ENCODE peak calls at places on chromosomes 16 and 17, in five cellular contexts. X is kidney epithelial cell, S is mesenchymal stem cell, A is AG09309, B is fibroblast of mammary gland. I is an unnamed sample.
A peak's percentile ranks its signal among the peaks of the same experiment; 100 is the strongest.

GRCh38 chr16:75566889-75567255 is 693 bp downstream of the GABARAPL2 start:
- DNase-seq in A (no peak), X (no peak), B (no peak), S (peak; percentile 20), I (no peak)

GRCh38 chr17:55710829-55711496 is 11.7 kb downstream of the TMEM100 start:
- DNase-seq in B (no peak), A (no peak), X (no peak), S (no peak), I (no peak)

GRCh38 chr17:56290486-56291118 is 137.3 kb downstream of the ANKFN1 start:
- DNase-seq in X (no peak), A (no peak), B (no peak), S (peak; percentile 7), I (no peak)

GRCh38 chr16:57788951-57789350 is 13.3 kb downstream of the KIFC3 start:
- DNase-seq in X (no peak), S (no peak), A (no peak), B (no peak), I (no peak)

GRCh38 chr16:65769776-65770438 is 596.6 kb upstream of the CDH5 start:
- DNase-seq in X (no peak), A (no peak), B (no peak), S (no peak), I (no peak)

GRCh38 chr16:87896924-87897562 is 27.7 kb upstream of the SLC7A5 start:
- DNase-seq in A (no peak), B (no peak), S (no peak), X (no peak), I (no peak)

GRCh38 chr17:32794533-32795246 is 82.2 kb downstream of the MYO1D start:
- DNase-seq in B (no peak), S (no peak), A (no peak), X (no peak), I (no peak)

GRCh38 chr17:68101992-68102758 is 66.6 kb downstream of the KPNA2 start:
- DNase-seq in A (no peak), S (peak; percentile 22), X (no peak), B (no peak), I (no peak)

GRCh38 chr17:9020824-9021157 is 519 bp upstream of the NTN1 start:
- DNase-seq in B (no peak), S (no peak), A (no peak), X (no peak), I (no peak)

GRCh38 chr17:12911241-12911640 is 106.6 kb downstream of the ELAC2 start:
- DNase-seq in A (no peak), X (no peak), S (no peak), B (peak; percentile 18), I (no peak)

GRCh38 chr16:84234656-84235285 is 5.0 kb downstream of the KCNG4 start:
- DNase-seq in S (peak; percentile 15), A (no peak), X (no peak), B (no peak), I (no peak)

DNA sequence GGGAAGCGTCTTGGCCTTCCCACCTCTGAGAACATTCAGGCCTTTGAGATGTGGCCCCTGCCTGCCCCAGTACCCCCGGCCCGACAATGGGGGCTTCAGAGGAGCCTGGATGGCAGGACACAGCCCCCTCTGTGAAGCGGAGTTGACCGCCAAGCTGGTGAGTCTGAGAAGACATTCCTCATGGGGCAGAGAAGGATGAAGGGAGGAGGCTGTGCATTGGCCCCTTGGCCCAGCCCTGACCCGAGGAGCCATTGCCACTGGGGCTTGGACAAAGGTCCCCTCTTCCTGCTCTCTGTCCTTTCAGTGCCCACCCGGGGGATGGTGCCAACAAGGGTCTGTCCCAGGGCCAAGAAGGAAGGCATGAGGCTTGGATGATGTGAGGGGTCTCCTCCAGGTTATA is 30.9 kb upstream of the PHB1 start:
- DNase-seq in A (no peak), B (no peak), X (no peak), S (no peak), I (no peak)
- H3K4me3 ChIP-seq in A (no peak overlapping the region), B (no peak overlapping the region), X (no peak overlapping the region), S (no peak overlapping the region), I (no peak overlapping the region)

DNA sequence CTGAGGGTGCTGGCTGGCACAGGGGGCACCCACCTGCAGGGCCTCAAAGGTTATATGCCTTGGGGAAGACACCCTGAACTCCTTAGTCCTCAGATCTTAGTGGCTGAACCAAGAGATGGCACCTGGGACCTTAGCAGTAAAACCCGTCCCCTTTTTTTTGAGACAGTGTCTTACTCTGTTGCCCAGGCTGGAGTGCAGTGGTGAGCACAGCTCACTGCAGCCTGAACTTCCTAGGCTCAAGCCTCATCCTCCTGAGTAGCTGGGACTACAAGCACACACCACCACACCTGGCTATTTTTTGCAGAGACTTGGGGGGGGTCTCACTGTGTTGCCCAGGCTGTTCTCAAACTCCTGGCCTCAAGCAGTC is 237.2 kb downstream of the MRTFB start:
- DNase-seq in S (no peak), X (no peak), B (no peak), A (no peak), I (no peak)
- H3K4me3 ChIP-seq in S (peak overlapping the region; percentile 54), X (no peak overlapping the region), B (no peak overlapping the region), A (no peak overlapping the region), I (no peak overlapping the region)

GRCh38 chr16:27781981-27782880 is 232.3 kb downstream of the KATNIP start:
- DNase-seq in S (no peak), X (no peak), A (no peak), B (no peak), I (no peak)
- H3K4me3 ChIP-seq in S (no peak overlapping the region), X (no peak overlapping the region), A (no peak overlapping the region), B (no peak overlapping the region), I (no peak overlapping the region)

GRCh38 chr17:51017270-51017669 is 103.4 kb downstream of the SPAG9 start:
- DNase-seq in X (no peak), A (no peak), S (no peak), B (no peak), I (no peak)
- H3K4me3 ChIP-seq in X (no peak overlapping the region), A (no peak overlapping the region), S (no peak overlapping the region), B (no peak overlapping the region), I (no peak overlapping the region)

DNA sequence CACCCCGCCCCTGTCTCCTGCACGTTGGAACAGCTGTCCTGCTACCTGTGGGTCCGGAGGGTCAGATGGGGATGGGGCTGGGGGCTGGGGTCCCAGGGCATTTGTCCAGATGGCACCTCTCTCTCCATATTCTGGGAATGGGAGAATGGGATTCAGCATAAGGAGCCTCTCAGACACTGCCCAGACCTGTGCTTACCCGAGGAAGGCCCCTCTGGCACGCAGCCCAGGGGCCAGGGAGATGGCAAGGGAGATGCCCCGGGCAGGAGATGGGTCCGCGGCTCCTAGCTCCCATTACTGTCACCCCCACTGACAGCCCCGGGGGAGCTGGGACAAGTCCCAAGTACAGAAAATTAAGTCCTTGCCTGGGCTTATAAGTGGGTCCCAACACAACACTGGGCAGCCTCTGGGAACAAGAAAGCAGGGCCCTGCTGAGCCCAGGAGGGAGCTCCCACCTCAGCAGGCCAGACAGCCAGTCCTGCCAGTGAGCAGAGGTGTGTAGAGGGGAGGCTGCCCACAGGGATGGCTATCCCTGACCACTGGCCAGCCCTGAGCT is 1.8 kb downstream of the VASN start:
- DNase-seq in X (no peak), S (no peak), A (no peak), B (no peak), I (no peak)
- H3K4me3 ChIP-seq in X (peak overlapping the region; percentile 66), S (peak overlapping the region; percentile 100), A (peak overlapping the region; percentile 99), B (peak overlapping the region; percentile 89), I (peak overlapping the region; percentile 97)

GRCh38 chr16:80463303-80463702 is 77.5 kb upstream of the DYNLRB2 start:
- DNase-seq in S (no peak), B (no peak), X (no peak), A (no peak), I (no peak)
- H3K4me3 ChIP-seq in S (no peak overlapping the region), B (no peak overlapping the region), X (no peak overlapping the region), A (no peak overlapping the region), I (no peak overlapping the region)

GRCh38 chr17:3959295-3959899 is 4.8 kb downstream of the ATP2A3 start:
- DNase-seq in S (peak; percentile 80), A (no peak), B (peak; percentile 65), X (no peak), I (peak; percentile 43)

GRCh38 chr17:3962217-3963069 is 1.8 kb downstream of the ATP2A3 start:
- DNase-seq in B (no peak), X (no peak), S (no peak), A (no peak), I (no peak)

GRCh38 chr17:3961564-3962047 is 2.6 kb downstream of the ATP2A3 start:
- DNase-seq in X (no peak), A (no peak), S (no peak), B (no peak), I (no peak)

GRCh38 chr17:3959921-3960601 is 4.2 kb downstream of the ATP2A3 start:
- DNase-seq in B (no peak), X (no peak), S (no peak), A (no peak), I (no peak)

DNA sequence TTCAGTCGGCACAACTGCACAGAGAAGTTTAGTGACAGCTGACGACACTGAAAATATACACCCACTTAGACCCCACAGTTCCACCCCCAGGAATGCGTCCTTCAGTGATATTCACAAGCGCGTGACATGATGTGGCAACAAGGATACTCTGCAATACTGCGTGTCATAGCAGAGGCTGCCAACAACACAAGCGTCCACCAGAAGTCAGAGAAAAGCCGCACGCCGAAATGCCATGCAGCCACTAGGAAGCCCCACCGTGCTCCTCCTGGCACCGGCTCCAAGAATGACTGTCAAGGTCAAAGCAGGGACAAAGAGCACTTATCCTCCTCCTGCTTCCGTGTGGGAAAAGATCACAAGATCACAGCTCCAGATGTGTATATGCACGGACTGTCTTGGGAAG is 3.5 kb downstream of the ATP2A3 start:
- DNase-seq in B (peak; percentile 72), A (no peak), X (no peak), S (no peak), I (no peak)
- H3K4me3 ChIP-seq in B (no peak overlapping the region), A (no peak overlapping the region), X (no peak overlapping the region), S (no peak overlapping the region), I (no peak overlapping the region)